ENCODE peak calls at places on chromosomes 12 and 14, in four cellular contexts. C is cardiac muscle cell, S is psoas muscle, B is cardiac fibroblast. Z is an unnamed sample.

GRCh38 chr12:22709292-22709691 is 84.3 kb downstream of the ETNK1 start:
- DNase-seq in C (peak; percentile 32), S (no peak), B (peak; percentile 15), Z (peak; percentile 29)

GRCh38 chr14:102923201-102923919 is 897 bp downstream of the AMN start:
- DNase-seq in C (no peak), S (no peak), B (no peak), Z (no peak)

GRCh38 chr14:51593397-51593796 is 58.3 kb upstream of the FRMD6 start:
- DNase-seq in C (peak; percentile 55), S (no peak), B (no peak), Z (no peak)

GRCh38 chr14:101276309-101277091 is 284.8 kb upstream of the DIO3 start:
- DNase-seq in C (no peak), S (no peak), B (no peak), Z (no peak)

GRCh38 chr12:39764944-39765560 is 145.4 kb upstream of the ABCD2 start:
- DNase-seq in C (peak; percentile 68), S (no peak), B (peak; percentile 73), Z (peak; percentile 10)

GRCh38 chr14:60349663-60350365 is 100.8 kb downstream of the PPM1A start:
- DNase-seq in C (peak; percentile 67), S (no peak), B (peak; percentile 67), Z (no peak)

GRCh38 chr12:49037111-49037946 is 18.8 kb upstream of the PRKAG1 start:
- DNase-seq in C (no peak), S (no peak), B (no peak), Z (no peak)

GRCh38 chr12:132069336-132069985 is 74.7 kb downstream of the DDX51 start:
- DNase-seq in C (no peak), S (no peak), B (no peak), Z (no peak)

GRCh38 chr14:74574092-74574438 is 38.0 kb downstream of the LTBP2 start:
- DNase-seq in C (no peak), S (no peak), B (no peak), Z (no peak)

GRCh38 chr12:11545438-11546330 is 103.8 kb upstream of the ETV6 start:
- DNase-seq in C (peak; percentile 69), S (no peak), B (peak; percentile 56), Z (no peak)

Z was measured in HuH-7.5.